ENCODE peak calls at places on chromosomes 12 and 14, in four cellular contexts. I is small intestine, M is spleen, G is endothelial cell of umbilical vein. X is an unnamed sample.

GRCh38 chr12:124391340-124392261 is 96.7 kb downstream of the RFLNA start:
- DNase-seq in G (peak; percentile 42), M (peak; percentile 95), I (no peak), X (no peak)

GRCh38 chr14:24321212-24321975 is 10.1 kb downstream of the LTB4R start:
- DNase-seq in G (no peak), M (no peak), I (no peak), X (no peak)

GRCh38 chr14:53391631-53392030 is 238.5 kb upstream of the DDHD1 start:
- DNase-seq in M (no peak), G (peak; percentile 9), I (no peak), X (no peak)

GRCh38 chr12:124333724-124334123 is 38.8 kb downstream of the RFLNA start:
- DNase-seq in I (no peak), G (no peak), M (no peak), X (no peak)

GRCh38 chr14:53807580-53807979 is 149.0 kb downstream of the BMP4 start:
- DNase-seq in I (no peak), G (peak; percentile 78), M (no peak), X (no peak)

GRCh38 chr12:57046392-57046791 is 3.5 kb downstream of the MYO1A start:
- DNase-seq in M (no peak), G (no peak), I (no peak), X (no peak)

GRCh38 chr12:93712204-93712603 is 35.0 kb downstream of the CRADD start:
- DNase-seq in G (no peak), M (no peak), I (no peak), X (no peak)

GRCh38 chr12:56151672-56152131 is 685 bp upstream of the MYL6B start:
- DNase-seq in I (peak; percentile 81), M (peak; percentile 88), G (no peak), X (peak; percentile 74)

DNA sequence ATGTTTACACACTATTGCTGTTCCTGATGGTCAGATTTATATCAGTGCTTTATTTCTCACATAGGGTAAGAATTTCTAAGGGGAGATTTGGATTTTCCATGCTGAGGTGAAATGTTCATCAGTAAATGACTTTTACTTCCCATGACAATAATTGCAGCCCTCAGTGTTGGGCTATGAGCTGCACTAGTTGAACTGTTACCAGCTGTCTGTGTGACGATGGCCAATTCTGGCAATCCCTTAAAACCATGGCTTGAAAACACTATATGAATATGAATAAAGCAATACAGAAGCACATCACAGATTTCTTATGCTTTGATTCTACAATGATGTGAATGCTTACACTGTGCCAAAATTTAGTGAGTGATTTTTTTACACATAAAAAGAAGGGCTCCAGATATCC is 52.3 kb downstream of the SLC38A4 start:
- DNase-seq in G (no peak), I (no peak), M (no peak), X (no peak)
- H3K4me1 ChIP-seq in G (no peaks in the 10 kb centered on the region), I (no peaks in the 10 kb centered on the region), M (no peaks in the 10 kb centered on the region), X (peaks cover 42% of the 10 kb centered on the region)

GRCh38 chr12:2638273-2639019 is 156.3 kb upstream of the FKBP4 start:
- DNase-seq in I (no peak), M (no peak), G (no peak), X (no peak)

GRCh38 chr12:2637371-2637770 is 157.4 kb upstream of the FKBP4 start:
- DNase-seq in M (peak; percentile 54), G (no peak), I (no peak), X (no peak)

GRCh38 chr12:2639020-2639298 is 155.8 kb upstream of the FKBP4 start:
- DNase-seq in G (no peak), M (no peak), I (no peak), X (no peak)

GRCh38 chr12:2634481-2634880 is 160.3 kb upstream of the FKBP4 start:
- DNase-seq in G (no peak), M (no peak), I (no peak), X (no peak)

DNA sequence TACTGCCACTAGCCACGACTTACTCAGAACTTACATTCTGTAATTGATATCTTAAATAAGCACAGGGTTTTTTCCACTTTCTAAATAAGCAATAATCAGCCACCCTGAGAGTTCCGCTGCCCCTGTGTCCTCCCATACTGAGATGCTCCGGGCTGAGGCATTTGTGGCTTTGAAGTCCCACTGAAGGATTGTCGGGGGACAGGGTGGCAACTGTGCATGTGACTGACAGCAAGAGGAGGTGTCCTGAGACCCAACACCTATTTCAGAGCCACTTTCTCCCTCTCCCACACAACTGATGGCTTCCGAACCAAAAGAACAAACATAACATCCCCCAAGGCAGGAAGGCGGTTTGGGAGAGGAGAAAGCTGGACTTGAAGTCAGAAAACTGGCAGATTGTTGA is 158.0 kb upstream of the FKBP4 start:
- DNase-seq in G (no peak), M (peak; percentile 14), I (no peak), X (no peak)
- H3K27ac ChIP-seq in G (no peak overlapping the region), M (no peak overlapping the region), I (no peak overlapping the region), X (no peak overlapping the region)

DNA sequence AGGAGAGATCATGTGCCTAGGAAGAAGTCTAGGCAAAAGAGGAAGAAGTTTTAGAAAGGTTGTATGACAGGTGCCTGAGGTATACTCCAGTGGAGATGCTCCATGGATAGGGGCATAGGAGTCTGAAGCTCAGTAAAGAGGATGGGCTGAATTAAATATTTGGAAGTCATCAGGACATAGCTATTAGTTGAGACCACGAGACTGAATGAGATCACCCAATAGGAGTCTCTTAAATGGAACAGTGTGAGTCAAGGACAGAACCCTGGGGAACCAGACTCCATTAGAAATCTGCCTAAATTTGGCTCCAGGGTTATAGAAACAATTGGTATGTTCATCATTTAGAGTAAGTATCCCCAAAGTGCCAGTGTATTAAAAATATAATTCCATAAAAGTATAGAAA is 172.6 kb downstream of the PRKCH start:
- DNase-seq in M (no peak), I (no peak), G (no peak), X (no peak)
- H3K4me3 ChIP-seq in M (no peak overlapping the region), I (no peak overlapping the region), G (no peak overlapping the region), X (no peak overlapping the region)

DNA sequence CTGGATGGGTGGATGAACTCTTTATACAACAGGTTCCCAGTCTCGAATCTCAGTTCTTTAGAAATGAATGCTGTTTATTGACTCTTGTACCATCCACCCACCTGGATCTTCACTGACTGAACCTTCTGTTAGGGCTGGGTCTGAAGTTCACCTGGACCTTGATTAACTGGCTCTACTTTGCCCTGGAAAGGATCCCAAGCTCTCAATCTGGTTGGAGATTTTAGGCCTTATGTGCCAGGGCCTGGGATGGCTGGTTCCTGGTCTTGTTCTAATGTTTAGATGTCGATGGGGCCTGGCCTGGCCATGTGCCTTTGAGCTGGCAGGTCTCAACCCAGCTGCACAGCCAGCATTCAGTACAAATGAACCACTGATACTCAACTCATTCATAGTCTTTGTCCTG is 76.5 kb upstream of the MED13L start:
- DNase-seq in M (no peak), I (peak; percentile 83), G (no peak), X (peak; percentile 53)
- H3K4me1 ChIP-seq in M (peaks cover 7% of the 10 kb centered on the region), I (peaks cover 3% of the 10 kb centered on the region), G (peaks cover 14% of the 10 kb centered on the region), X (peaks cover 10% of the 10 kb centered on the region)

GRCh38 chr14:61555056-61555838 is 140.1 kb upstream of the HIF1A start:
- DNase-seq in M (no peak), I (no peak), G (no peak), X (no peak)

GRCh38 chr14:61549425-61549824 is 145.9 kb upstream of the HIF1A start:
- DNase-seq in I (no peak), G (no peak), M (no peak), X (no peak)

GRCh38 chr14:61552196-61552595 is 143.1 kb upstream of the HIF1A start:
- DNase-seq in I (no peak), M (peak; percentile 67), G (no peak), X (no peak)

GRCh38 chr14:61553730-61554641 is 141.3 kb upstream of the HIF1A start:
- DNase-seq in M (no peak), G (no peak), I (peak; percentile 66), X (peak; percentile 80)

GRCh38 chr14:61551419-61551818 is 143.9 kb upstream of the HIF1A start:
- DNase-seq in I (no peak), M (no peak), G (no peak), X (no peak)
- H3K27ac ChIP-seq in I (no peak overlapping the region), M (peak overlapping the region; percentile 84), G (no peak overlapping the region), X (peak overlapping the region; percentile 88)

GRCh38 chr14:37593496-37594237 is 1.4 kb downstream of the FOXA1 start:
- DNase-seq in M (no peak), G (no peak), I (no peak), X (no peak)
- H3K4me3 ChIP-seq in M (no peak overlapping the region), G (no peak overlapping the region), I (peak overlapping the region; percentile 29), X (no peak overlapping the region)

DNA sequence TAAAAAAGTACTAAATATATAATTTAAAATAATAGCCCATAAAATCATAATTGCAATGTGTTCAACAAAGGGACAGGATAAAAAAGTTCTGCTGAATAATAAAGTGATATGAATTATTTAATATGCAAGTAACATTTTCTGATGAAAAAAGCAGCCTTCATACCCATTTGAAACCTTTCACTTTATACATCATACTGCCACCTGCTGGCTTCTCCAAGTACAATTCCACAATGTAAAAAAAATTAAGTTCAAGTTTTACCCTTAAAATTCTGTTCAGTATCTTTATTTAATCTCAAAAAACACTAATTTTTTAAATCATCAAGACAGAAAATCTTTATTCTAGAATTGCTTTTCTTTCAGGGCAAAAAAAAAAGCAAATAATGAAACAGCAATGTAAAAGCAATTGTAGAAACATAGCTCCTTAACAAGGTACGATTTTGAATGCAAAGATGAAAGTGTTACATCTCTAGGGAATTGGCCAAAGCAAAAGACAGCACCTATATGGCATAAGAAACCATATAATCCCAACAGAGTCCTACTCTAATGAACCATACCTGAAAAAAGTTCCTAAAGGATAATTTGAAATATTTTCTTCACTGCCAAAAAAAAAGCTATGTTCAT is 15.0 kb downstream of the MDM1 start:
- DNase-seq in G (peak; percentile 49), I (peak; percentile 40), M (no peak), X (peak; percentile 46)
- H3K4me1 ChIP-seq in G (no peaks in the 10 kb centered on the region), I (no peaks in the 10 kb centered on the region), M (no peaks in the 10 kb centered on the region), X (no peaks in the 10 kb centered on the region)

GRCh38 chr14:101969480-101969879 is 5.1 kb downstream of the DYNC1H1 start:
- DNase-seq in I (no peak), G (no peak), M (no peak), X (no peak)
- H3K27ac ChIP-seq in I (no peak overlapping the region), G (no peak overlapping the region), M (peak overlapping the region; percentile 4), X (no peak overlapping the region)

DNA sequence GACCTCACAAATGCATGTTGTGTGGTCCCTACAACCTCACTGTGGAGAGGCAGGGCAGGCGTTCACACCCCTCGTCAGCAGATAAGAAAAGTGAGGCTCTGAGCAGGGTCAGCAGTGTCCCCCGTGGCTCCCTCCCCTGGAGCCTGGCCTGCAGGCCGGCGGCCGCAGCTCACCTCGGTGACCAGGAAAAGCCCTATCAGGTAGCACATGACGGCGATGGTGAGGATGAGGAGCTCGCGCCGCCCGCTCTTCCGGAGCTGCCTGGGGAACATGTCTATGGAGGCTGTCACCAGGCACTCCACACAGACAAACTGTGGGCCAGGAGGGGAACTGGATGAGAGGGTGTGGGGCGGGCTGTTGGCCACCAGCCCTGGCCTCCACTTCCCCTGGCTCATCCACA is 18.0 kb downstream of the SLC6A12 start:
- DNase-seq in M (peak; percentile 50), I (no peak), G (no peak), X (no peak)
- H3K4me3 ChIP-seq in M (no peak overlapping the region), I (no peak overlapping the region), G (no peak overlapping the region), X (no peak overlapping the region)

GRCh38 chr12:123232472-123232806 is 502 bp downstream of the MPHOSPH9 start:
- DNase-seq in I (no peak), G (no peak), M (no peak), X (no peak)
- H3K4me1 ChIP-seq in I (peaks cover 5% of the 10 kb centered on the region), G (peaks cover 21% of the 10 kb centered on the region), M (peaks cover 78% of the 10 kb centered on the region), X (peaks cover 21% of the 10 kb centered on the region)